ENCODE peak calls at places on chromosome 13, in six cellular contexts. M, A, V, B, I and Z are unnamed samples.

GRCh38 chr13:31629085-31629785 is 110.1 kb upstream of the RXFP2 start:
- DNase-seq in A (no peak), B (no peak), V (no peak), I (no peak), M (no peak), Z (no peak)

GRCh38 chr13:73220966-73221720 is 162.3 kb downstream of the KLF5 start:
- DNase-seq in M (no peak), B (no peak), I (no peak), V (no peak), A (no peak), Z (no peak)

GRCh38 chr13:41505209-41505835 is 48.0 kb downstream of the RGCC start:
- DNase-seq in B (no peak), A (no peak), V (no peak), I (no peak), M (no peak), Z (no peak)

GRCh38 chr13:94384217-94384905 is 95.1 kb downstream of the DCT start:
- DNase-seq in V (no peak), M (no peak), I (no peak), B (no peak), A (no peak), Z (no peak)

GRCh38 chr13:97234236-97234635 is 12.1 kb downstream of the MBNL2 start:
- DNase-seq in V (no peak), I (no peak), A (no peak), M (peak), B (no peak), Z (no peak)

GRCh38 chr13:77902319-77902963 is 16.2 kb downstream of the EDNRB start:
- DNase-seq in I (no peak), M (no peak), A (no peak), V (no peak), B (no peak), Z (no peak)

GRCh38 chr13:28049215-28049614 is 51.2 kb downstream of the FLT3 start:
- DNase-seq in A (no peak), M (no peak), V (no peak), B (no peak), I (no peak), Z (no peak)

GRCh38 chr13:68304287-68304893 is 1074.3 kb upstream of the PCDH9 start:
- DNase-seq in B (no peak), A (peak), M (peak), I (no peak), V (peak), Z (no peak)

GRCh38 chr13:80712026-80712425 is 371.1 kb upstream of the SPRY2 start:
- DNase-seq in B (no peak), I (no peak), M (no peak), A (no peak), V (no peak), Z (no peak)

GRCh38 chr13:28138012-28138755 is at the start of gene PAN3:
- DNase-seq in V (peak), A (peak), I (peak), B (peak), M (peak), Z (peak)

GRCh38 chr13:110156186-110157065 is 150.5 kb downstream of the COL4A1 start:
- DNase-seq in A (no peak), M (no peak), B (no peak), V (no peak), I (no peak), Z (no peak)

GRCh38 chr13:111662451-111662850 is 342.0 kb downstream of the TEX29 start:
- DNase-seq in M (no peak), A (no peak), V (no peak), B (no peak), I (no peak), Z (no peak)

GRCh38 chr13:103698000-103698399 is 631.8 kb upstream of the SLC10A2 start:
- DNase-seq in M (no peak), V (no peak), A (no peak), B (no peak), I (no peak), Z (no peak)
- TF ChIP-seq POLR2A in M (no peak), V (no peak), A (no peak), B (no peak), I (no peak), Z (no peak)

GRCh38 chr13:48434203-48434602 is 21.3 kb upstream of the LPAR6 start:
- DNase-seq in B (no peak), A (no peak), M (no peak), V (no peak), I (no peak), Z (no peak)

GRCh38 chr13:48431431-48431830 is 18.5 kb upstream of the LPAR6 start:
- DNase-seq in B (no peak), A (no peak), I (no peak), V (no peak), M (peak), Z (no peak)

GRCh38 chr13:48436661-48437242 is 23.8 kb upstream of the LPAR6 start:
- DNase-seq in I (no peak), M (no peak), A (no peak), V (no peak), B (no peak), Z (no peak)

GRCh38 chr13:48431987-48432615 is 19.2 kb upstream of the LPAR6 start:
- DNase-seq in B (no peak), I (no peak), M (peak), A (no peak), V (no peak), Z (no peak)

GRCh38 chr13:48437381-48437780 is 24.5 kb upstream of the LPAR6 start:
- DNase-seq in V (no peak), A (no peak), M (no peak), I (no peak), B (no peak), Z (no peak)
- TF ChIP-seq TAF1 in V (no peak), A (no peak), M (no peak), I (no peak), B (no peak), Z (no peak)

GRCh38 chr13:51935326-51936171 is 73.8 kb downstream of the CCDC70 start:
- DNase-seq in I (no peak), M (no peak), A (peak), B (no peak), V (no peak), Z (no peak)
- TF ChIP-seq POLR2A in I (no peak), M (no peak), A (no peak), B (no peak), V (no peak), Z (no peak)

GRCh38 chr13:37602743-37603381 is 4.3 kb upstream of the POSTN start:
- DNase-seq in I (no peak), B (no peak), M (peak), V (peak), A (no peak), Z (no peak)

GRCh38 chr13:37597477-37597876 is 1.1 kb downstream of the POSTN start:
- DNase-seq in A (no peak), I (no peak), B (no peak), V (no peak), M (no peak), Z (no peak)

GRCh38 chr13:37599509-37599908 is 941 bp upstream of the POSTN start:
- DNase-seq in A (no peak), B (no peak), M (no peak), I (no peak), V (no peak), Z (no peak)

GRCh38 chr13:37595162-37595561 is 3.4 kb downstream of the POSTN start:
- DNase-seq in A (no peak), I (peak), V (no peak), B (no peak), M (no peak), Z (no peak)

GRCh38 chr13:37598572-37598971 is at the start of gene POSTN:
- DNase-seq in B (no peak), M (no peak), V (no peak), A (no peak), I (no peak), Z (no peak)
- TF ChIP-seq TAF1 in B (no peak), M (no peak), V (no peak), A (no peak), I (no peak), Z (no peak)

GRCh38 chr13:49444517-49445395 is 682 bp downstream of the SETDB2 start:
- DNase-seq in V (no peak), A (peak), M (peak), I (no peak), B (peak), Z (no peak)

GRCh38 chr13:49446473-49446872 is 2.4 kb downstream of the SETDB2 start:
- DNase-seq in I (no peak), A (no peak), V (no peak), M (no peak), B (no peak), Z (no peak)

GRCh38 chr13:49443327-49443688 is 556 bp downstream of the CAB39L start:
- DNase-seq in I (no peak), B (no peak), M (peak), A (no peak), V (no peak), Z (no peak)

GRCh38 chr13:49441846-49442245 is 2.0 kb downstream of the CAB39L start:
- DNase-seq in A (no peak), B (no peak), V (no peak), M (no peak), I (no peak), Z (no peak)

GRCh38 chr13:49443689-49444516 is at the start of the genes CAB39L and SETDB2:
- DNase-seq in M (peak), V (peak), B (peak), I (peak), A (peak), Z (peak)
- TF ChIP-seq POLR2A in M (peak), V (peak), B (peak), I (peak), A (peak), Z (peak)

GRCh38 chr13:20161275-20161950 is 561 bp upstream of the GJA3 start:
- DNase-seq in B (no peak), V (no peak), A (no peak), I (no peak), M (no peak), Z (no peak)
- TF ChIP-seq TAF1 in B (no peak), V (no peak), A (no peak), I (no peak), M (no peak), Z (no peak)